ENCODE peak calls at places on chromosomes 3 and 15, in five cellular contexts. M is IMR-90, V is dorsolateral prefrontal cortex, D is suprapubic skin, Y is fibroblast of lung. Z is an unnamed sample.

GRCh38 chr15:79370716-79371115 is 59.8 kb downstream of the TMED3 start:
- DNase-seq in D (no peak), Y (peak), V (no peak), M (peak), Z (no peak)

GRCh38 chr3:133376805-133377204 is 23.1 kb upstream of the BFSP2 start:
- DNase-seq in Y (peak), V (no peak), M (no peak), D (no peak), Z (no peak)

GRCh38 chr15:98838387-98839259 is 169.0 kb downstream of the PGPEP1L start:
- DNase-seq in V (no peak), D (no peak), Y (no peak), M (no peak), Z (no peak)

GRCh38 chr15:80662756-80663553 is 32.2 kb upstream of the ABHD17C start:
- DNase-seq in Y (no peak), V (no peak), M (no peak), D (no peak), Z (no peak)

GRCh38 chr15:31214864-31215489 is 111.7 kb upstream of the KLF13 start:
- DNase-seq in D (no peak), V (peak), M (no peak), Y (peak), Z (no peak)

GRCh38 chr3:120780977-120781376 is 38.4 kb downstream of the GTF2E1 start:
- DNase-seq in M (peak), V (no peak), Y (peak), D (no peak), Z (no peak)

GRCh38 chr15:100043732-100044131 is 298.0 kb downstream of the ADAMTS17 start:
- DNase-seq in M (no peak), D (no peak), V (no peak), Y (no peak), Z (no peak)

GRCh38 chr3:52019352-52020080 is 23.8 kb upstream of the RPL29 start:
- DNase-seq in Y (no peak), D (no peak), M (no peak), V (no peak), Z (no peak)

GRCh38 chr3:64120876-64121275 is 97.6 kb upstream of the PSMD6 start:
- DNase-seq in M (no peak), V (no peak), Y (no peak), D (no peak), Z (no peak)

GRCh38 chr3:56055616-56056350 is 412.5 kb downstream of the ERC2 start:
- DNase-seq in M (no peak), Y (no peak), D (no peak), V (no peak), Z (no peak)

GRCh38 chr15:60720493-60721231 is 241.7 kb upstream of the ICE2 start:
- DNase-seq in Y (no peak), M (no peak), V (no peak), D (no peak), Z (no peak)

GRCh38 chr3:112635674-112636073 is 5.3 kb downstream of the CCDC80 start:
- DNase-seq in D (no peak), Y (peak), V (no peak), M (peak), Z (no peak)

GRCh38 chr15:68228971-68229385 is 550 bp downstream of the CLN6 start:
- DNase-seq in V (no peak), Y (no peak), M (peak), D (peak), Z (no peak)

GRCh38 chr3:71564361-71564760 is 19.2 kb downstream of the FOXP1 start:
- DNase-seq in Y (no peak), V (no peak), M (no peak), D (no peak), Z (no peak)

GRCh38 chr15:25693321-25694237 is 169.5 kb downstream of the ATP10A start:
- DNase-seq in D (peak), V (peak), Y (peak), M (peak), Z (no peak)

GRCh38 chr3:196227629-196228493 is 11.5 kb downstream of the SLC51A start:
- DNase-seq in M (no peak), D (no peak), Y (peak), V (no peak), Z (no peak)

GRCh38 chr15:41558400-41559238 is at the start of gene TYRO3:
- DNase-seq in D (no peak), V (peak), Y (peak), M (no peak), Z (no peak)

GRCh38 chr15:68652141-68652540 is 73.3 kb downstream of the CORO2B start:
- DNase-seq in M (no peak), Y (no peak), V (peak), D (peak), Z (no peak)

GRCh38 chr15:90456236-90456635 is 68.2 kb downstream of the IQGAP1 start:
- DNase-seq in Y (no peak), V (no peak), M (no peak), D (no peak), Z (no peak)
- H3K27ac ChIP-seq in Y (no peak), V (no peak), M (no peak), D (no peak), Z (no peak)

GRCh38 chr3:193190387-193190786 is 50.6 kb upstream of the PLAAT1 start:
- DNase-seq in D (no peak), V (no peak), M (no peak), Y (no peak), Z (no peak)
- TF ChIP-seq CTCF in D (no peak), V (no peak), M (peak), Y (peak), Z (peak)

GRCh38 chr3:73765878-73766564 is 141.3 kb upstream of the PDZRN3 start:
- DNase-seq in M (no peak), D (no peak), V (no peak), Y (peak), Z (no peak)

GRCh38 chr3:73772076-73772475 is 147.3 kb upstream of the PDZRN3 start:
- DNase-seq in M (no peak), Y (no peak), D (no peak), V (no peak), Z (no peak)

GRCh38 chr3:73768594-73769308 is 144.0 kb upstream of the PDZRN3 start:
- DNase-seq in M (peak), Y (peak), D (no peak), V (no peak), Z (no peak)

GRCh38 chr3:73762855-73763254 is 138.1 kb upstream of the PDZRN3 start:
- DNase-seq in M (no peak), V (no peak), Y (no peak), D (no peak), Z (no peak)

DNA sequence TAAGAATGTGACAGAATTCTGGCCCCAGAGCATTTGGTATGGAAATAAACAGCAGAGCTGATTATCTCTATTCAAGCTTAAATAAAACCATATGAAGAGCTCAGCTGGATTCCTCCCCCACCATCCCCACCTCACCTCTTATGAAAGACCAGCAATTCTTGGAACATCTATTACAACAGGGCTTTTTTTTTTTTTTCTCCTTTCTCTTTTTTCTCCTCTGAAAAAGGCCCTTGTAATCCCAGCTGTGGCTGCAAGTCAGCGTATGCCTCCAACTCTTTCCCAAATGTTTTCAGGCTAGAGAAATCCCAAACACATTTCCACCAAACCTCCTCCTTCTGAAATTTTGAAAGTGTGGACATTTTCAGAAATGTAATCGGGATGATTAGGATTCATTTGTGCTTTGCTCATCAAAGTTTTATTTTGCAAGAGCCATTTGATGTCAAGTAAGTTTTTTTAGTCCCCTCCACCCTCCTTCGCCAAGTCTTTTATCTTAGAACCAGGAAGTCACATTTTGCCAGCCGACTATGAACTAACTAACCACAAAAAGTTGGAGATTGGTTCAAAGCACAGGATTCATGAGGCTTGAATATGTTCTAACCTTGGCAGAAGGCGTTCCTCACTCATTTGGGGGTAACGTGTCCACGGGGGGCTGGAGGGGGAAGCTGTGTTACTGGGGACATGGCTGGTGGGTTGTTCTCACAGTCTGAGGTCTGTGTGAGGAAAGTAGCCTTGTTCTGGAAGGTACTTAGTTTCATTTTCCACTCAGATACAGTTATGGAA is 142.0 kb upstream of the PDZRN3 start:
- DNase-seq in M (peak), D (no peak), Y (peak), V (no peak), Z (no peak)
- H3K27ac ChIP-seq in M (peak), D (peak), Y (peak), V (no peak), Z (peak)

GRCh38 chr3:41575754-41576153 is 376.4 kb downstream of the CTNNB1 start:
- DNase-seq in D (no peak), M (no peak), V (peak), Y (no peak), Z (no peak)

GRCh38 chr3:41572092-41572491 is 372.8 kb downstream of the CTNNB1 start:
- DNase-seq in M (no peak), V (no peak), D (no peak), Y (no peak), Z (no peak)

GRCh38 chr3:41573591-41573990 is 374.3 kb downstream of the CTNNB1 start:
- DNase-seq in D (no peak), V (no peak), M (no peak), Y (no peak), Z (no peak)

GRCh38 chr3:41578798-41579197 is 379.5 kb downstream of the CTNNB1 start:
- DNase-seq in Y (no peak), M (no peak), V (no peak), D (no peak), Z (no peak)

GRCh38 chr3:41574900-41575299 is 375.6 kb downstream of the CTNNB1 start:
- DNase-seq in D (no peak), V (no peak), M (no peak), Y (peak), Z (no peak)
- TF ChIP-seq CTCF in D (no peak), V (no peak), M (no peak), Y (no peak), Z (no peak)

DNA sequence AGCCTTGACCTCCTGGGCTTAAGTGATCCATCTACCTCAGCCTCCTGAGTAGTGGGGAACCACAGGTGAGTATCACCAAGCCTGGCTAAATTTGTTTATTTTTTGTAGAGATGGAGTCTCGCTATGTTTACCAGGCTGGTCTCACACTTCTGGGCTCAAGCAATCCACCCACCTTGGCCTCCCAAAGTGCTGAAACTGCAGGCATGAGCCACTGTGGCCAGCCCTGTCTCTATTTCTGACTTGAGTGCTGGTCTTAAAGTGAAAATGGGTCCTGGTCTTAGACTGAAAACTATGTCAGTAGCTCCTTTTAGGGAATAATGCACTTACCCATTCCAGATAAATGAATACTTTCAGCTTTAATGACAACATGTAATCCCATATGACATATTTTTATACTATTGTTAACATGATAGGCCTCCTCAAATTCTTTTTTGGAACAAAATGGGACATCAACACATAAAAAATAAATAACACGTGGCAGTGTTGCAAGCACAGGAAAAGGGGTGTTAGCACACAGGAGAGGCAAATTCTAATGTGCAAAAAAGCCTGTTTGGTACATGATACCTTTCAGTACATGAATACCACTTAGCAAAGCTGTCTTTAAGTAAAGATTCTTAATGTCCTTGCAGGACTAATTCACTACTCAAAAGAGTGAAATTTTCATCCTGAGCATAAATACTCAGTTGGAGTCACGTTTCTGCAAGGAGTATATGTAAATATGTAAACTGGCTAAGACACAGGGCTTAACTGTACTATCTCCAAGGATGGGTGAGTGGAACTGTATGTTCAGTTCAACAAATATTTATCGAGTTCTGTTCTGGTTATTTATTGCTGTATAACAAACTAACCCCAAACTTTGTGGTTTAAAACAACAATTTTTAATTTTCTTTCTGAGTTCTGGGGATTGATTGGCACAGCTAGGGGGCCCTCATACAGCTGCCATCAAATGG is 194.7 kb downstream of the NR1D2 start:
- DNase-seq in D (no peak), M (no peak), V (no peak), Y (no peak), Z (no peak)
- H3K27ac ChIP-seq in D (no peak), M (no peak), V (no peak), Y (no peak), Z (peak)

DNA sequence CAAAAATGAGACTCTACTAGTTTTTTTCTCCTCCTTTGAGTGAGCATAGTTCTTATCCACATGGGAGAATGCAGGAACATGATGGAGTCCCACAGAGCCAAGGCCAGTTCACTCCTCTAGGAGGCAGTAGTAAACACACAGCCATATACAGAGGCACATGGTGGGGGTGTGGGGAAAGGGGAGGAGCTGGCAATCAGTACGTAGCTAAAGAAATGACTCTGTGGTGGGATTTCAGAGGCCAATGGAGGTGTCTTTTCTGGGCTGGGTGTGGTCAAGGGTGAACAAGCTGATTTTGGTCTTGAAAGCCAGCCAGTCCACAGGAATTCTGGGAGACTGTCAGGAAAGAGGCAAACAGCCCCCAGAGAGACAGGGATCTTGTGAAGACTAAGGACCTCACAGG is 6.6 kb upstream of the RAB11A start:
- DNase-seq in V (no peak), D (no peak), M (peak), Y (peak), Z (no peak)
- TF ChIP-seq CTCF in V (no peak), D (no peak), M (peak), Y (peak), Z (peak)

GRCh38 chr15:90396321-90396720 is 8.3 kb downstream of the IQGAP1 start:
- DNase-seq in V (no peak), M (no peak), Y (no peak), D (no peak), Z (no peak)
- H3K27ac ChIP-seq in V (no peak), M (no peak), Y (no peak), D (peak), Z (no peak)

GRCh38 chr3:129023909-129024308 is 22.8 kb downstream of the EFCC1 start:
- DNase-seq in D (no peak), M (peak), Y (peak), V (no peak), Z (no peak)
- TF ChIP-seq CTCF in D (no peak), M (peak), Y (no peak), V (no peak), Z (no peak)

DNA sequence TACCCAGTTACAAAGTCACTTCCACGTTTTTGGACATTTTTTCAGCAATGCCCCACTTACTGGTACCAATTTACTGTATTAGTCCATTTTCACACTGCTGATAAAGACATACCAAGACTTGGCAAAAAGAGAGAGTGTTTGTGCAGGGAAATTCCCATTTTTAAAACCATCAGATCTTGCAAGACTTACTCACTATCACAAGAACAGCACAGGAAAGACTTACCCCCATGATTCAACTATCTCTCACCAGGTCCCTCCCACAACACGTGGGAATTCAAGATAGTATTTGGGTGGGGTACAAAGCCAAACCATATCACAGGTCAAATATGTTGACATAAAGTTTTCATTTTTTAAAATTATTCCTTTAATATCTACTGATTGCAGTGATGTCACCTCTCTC is 16.2 kb upstream of the ABI3BP start:
- DNase-seq in V (no peak), M (peak), D (no peak), Y (no peak), Z (no peak)
- H3K27ac ChIP-seq in V (no peak), M (no peak), D (no peak), Y (no peak), Z (no peak)

Z was measured in esophagus squamous epithelium.